ENCODE peak calls at places on chromosomes 11 and 22, in four cellular contexts. U is heart right ventricle, R is Calu3, L is AG09319. T is an unnamed sample.

GRCh38 chr11:76266269-76266668 is 60.0 kb upstream of the WNT11 start:
- DNase-seq in R (peak; percentile 40), U (no peak), L (peak; percentile 27), T (no peak)

GRCh38 chr11:617912-618682 is 2.3 kb upstream of the IRF7 start:
- DNase-seq in R (no peak), U (no peak), L (no peak), T (no peak)

GRCh38 chr11:1219446-1219835 is 3.4 kb upstream of the MUC5B start:
- DNase-seq in R (no peak), U (peak; percentile 4), L (no peak), T (no peak)

GRCh38 chr11:1656061-1656441 is 26.5 kb downstream of the KRTAP5-5 start:
- DNase-seq in R (no peak), U (no peak), L (no peak), T (no peak)

GRCh38 chr11:85723088-85723487 is 37.1 kb upstream of the CCDC89 start:
- DNase-seq in L (no peak), U (no peak), R (peak; percentile 8), T (no peak)

GRCh38 chr11:93169143-93169542 is 28.6 kb downstream of the SLC36A4 start:
- DNase-seq in L (no peak), U (no peak), R (no peak), T (no peak)

GRCh38 chr11:16154715-16155396 is 201.5 kb downstream of the SOX6 start:
- DNase-seq in R (peak; percentile 69), U (no peak), L (no peak), T (no peak)

GRCh38 chr11:134659882-134660281 is 247.8 kb upstream of the B3GAT1 start:
- DNase-seq in L (no peak), R (no peak), U (no peak), T (no peak)

GRCh38 chr11:128036006-128036405 is 551.4 kb downstream of the ETS1 start:
- DNase-seq in L (no peak), U (no peak), R (no peak), T (no peak)

GRCh38 chr11:128042290-128042751 is 545.0 kb downstream of the ETS1 start:
- DNase-seq in R (no peak), L (no peak), U (no peak), T (no peak)

GRCh38 chr11:128036556-128037093 is 550.7 kb downstream of the ETS1 start:
- DNase-seq in R (no peak), U (no peak), L (no peak), T (no peak)

GRCh38 chr11:128040603-128041002 is 546.8 kb downstream of the ETS1 start:
- DNase-seq in R (no peak), U (no peak), L (no peak), T (no peak)

GRCh38 chr11:128039140-128040021 is 548.0 kb downstream of the ETS1 start:
- DNase-seq in L (peak; percentile 91), U (peak; percentile 21), R (peak; percentile 45), T (no peak)
- TF ChIP-seq CTCF in L (peak; percentile 12), U (no peak), R (no peak), T (no peak)

DNA sequence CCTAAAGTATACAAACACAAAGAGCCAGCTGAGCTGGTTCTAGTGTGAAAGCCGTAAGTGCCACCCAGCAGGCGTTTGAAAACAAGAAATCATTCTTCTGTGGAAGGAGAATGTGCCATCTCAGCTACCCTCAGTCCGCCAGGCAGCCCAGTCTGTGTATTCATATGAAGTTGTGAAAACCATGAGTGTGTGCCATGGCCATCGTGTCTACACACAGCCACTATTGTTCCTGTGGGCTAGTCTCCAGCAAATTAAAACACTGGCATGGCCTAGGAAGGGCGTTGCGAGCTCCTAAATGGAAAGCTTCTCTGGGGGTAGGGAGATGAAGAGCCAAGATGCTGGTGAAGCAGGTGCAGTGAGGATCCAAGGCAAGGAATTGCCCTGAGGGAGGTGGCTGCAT is 51.5 kb upstream of the HORMAD2 start:
- DNase-seq in L (no peak), U (no peak), R (no peak), T (no peak)
- TF ChIP-seq CTCF in L (no peak), U (no peak), R (no peak), T (no peak)

DNA sequence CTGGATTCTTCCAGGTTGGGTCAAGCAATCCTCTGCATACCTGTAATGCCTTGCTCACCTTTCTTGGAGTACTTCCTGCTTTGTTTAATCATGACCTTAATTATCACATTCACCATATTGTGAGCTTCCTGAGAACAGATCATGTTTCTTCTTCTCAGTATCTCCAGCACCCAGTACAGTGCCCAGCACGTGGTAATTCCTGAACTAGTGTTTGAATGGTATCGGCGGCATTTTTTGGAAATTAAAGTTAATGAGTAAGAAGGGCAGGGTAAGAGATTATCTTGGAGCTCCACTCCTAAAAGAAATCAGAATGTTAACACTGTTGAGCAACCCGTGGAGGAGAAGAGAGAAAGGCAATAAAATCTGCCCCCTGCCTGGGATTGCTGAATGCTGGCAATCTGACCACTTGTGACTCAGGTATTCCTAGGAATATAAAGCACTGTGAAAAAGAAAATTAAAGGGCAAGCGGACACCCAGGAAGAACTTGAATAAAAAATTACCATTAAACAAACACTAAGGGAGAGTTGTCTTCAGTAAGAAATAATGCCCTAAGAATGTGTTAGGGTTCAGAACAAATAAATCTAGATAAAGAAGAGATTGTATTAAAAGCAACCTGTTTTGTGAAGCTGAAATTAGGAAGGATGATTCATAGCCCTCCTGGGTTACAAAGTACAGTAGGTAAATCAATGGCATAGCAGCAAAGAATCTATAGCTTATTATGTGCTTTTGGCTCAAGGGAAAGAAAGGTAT is 92.9 kb downstream of the PDHX start:
- DNase-seq in R (peak; percentile 81), U (no peak), L (no peak), T (no peak)
- TF ChIP-seq CTCF in R (no peak), U (no peak), L (no peak), T (no peak)

DNA sequence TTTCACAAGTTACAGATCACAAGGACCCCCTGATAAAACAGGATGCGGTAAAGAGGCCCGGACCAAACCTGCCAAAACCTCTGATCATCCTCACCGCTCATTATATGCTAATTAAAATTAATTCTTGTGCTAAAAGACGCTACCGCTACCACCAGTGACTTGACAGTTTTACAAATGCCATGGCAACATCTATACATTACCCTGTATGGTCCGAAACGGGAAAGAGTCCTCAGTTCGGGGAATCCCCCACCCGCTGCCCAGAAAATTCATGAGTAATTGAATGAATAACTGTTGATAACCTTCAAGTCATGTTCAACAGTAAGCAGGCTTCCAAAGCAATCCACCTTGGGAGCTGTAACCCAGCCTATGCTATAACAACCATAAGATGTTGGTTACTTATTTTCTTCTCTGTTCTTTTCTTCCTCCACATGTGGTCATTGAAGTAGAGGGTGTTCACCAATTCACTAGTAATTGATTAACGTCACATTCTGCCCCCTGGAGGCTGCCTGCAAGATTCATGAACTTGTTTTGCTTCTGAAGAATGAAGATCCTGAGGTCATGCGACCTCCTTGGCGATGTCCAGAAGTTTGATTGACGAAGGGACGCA is 20.6 kb downstream of the APOBEC3H start:
- DNase-seq in L (peak; percentile 18), U (no peak), R (peak; percentile 81), T (no peak)
- TF ChIP-seq CTCF in L (peak; percentile 49), U (peak; percentile 8), R (peak; percentile 61), T (peak; percentile 41)

DNA sequence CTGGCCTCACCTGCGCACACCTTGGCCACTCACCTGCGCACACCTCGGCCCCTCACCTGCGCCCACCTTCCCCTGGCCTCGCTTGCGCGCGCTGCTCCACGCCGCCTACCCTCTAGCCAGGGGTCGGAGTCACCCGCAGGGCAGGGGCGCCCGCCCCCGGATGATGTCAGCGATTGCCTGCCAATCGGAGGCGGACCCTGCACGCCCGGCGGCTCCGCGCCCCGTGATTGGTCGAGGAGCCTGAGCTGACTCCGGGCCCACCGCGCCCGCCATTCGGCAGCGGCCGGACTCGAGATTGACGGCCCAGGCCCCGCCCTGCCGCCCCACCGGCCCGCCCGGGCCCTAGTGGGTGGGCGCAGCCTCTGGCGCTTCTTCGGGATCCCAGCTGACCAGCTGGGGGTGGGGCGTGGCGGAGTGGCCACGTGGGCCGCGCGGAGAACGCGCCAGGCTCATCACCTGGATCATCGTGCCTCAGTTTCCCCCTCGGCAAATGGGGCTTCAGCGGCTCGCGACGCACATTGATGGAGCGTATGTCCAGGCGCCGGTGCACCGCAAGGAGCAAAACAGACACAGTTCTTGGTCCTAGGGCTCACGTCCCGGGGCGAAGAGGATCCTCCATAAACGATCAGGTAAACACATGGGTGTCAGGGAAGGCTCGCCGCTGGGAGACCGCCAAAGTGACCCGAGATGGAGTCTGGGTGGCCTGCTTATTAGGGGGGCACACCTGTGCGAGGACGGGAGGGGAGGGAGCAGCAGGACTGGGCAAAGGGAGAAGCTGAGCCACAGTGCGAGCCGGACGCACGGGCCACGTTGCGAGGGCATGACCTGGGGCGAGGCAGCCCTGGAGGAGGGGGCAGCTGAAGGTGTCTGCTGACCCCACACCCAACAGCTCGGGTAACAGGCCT is at the start of gene DHCR7:
- DNase-seq in L (peak; percentile 81), U (peak; percentile 96), R (peak; percentile 98), T (peak; percentile 97)
- TF ChIP-seq CTCF in L (no peak), U (no peak), R (no peak), T (no peak)

DNA sequence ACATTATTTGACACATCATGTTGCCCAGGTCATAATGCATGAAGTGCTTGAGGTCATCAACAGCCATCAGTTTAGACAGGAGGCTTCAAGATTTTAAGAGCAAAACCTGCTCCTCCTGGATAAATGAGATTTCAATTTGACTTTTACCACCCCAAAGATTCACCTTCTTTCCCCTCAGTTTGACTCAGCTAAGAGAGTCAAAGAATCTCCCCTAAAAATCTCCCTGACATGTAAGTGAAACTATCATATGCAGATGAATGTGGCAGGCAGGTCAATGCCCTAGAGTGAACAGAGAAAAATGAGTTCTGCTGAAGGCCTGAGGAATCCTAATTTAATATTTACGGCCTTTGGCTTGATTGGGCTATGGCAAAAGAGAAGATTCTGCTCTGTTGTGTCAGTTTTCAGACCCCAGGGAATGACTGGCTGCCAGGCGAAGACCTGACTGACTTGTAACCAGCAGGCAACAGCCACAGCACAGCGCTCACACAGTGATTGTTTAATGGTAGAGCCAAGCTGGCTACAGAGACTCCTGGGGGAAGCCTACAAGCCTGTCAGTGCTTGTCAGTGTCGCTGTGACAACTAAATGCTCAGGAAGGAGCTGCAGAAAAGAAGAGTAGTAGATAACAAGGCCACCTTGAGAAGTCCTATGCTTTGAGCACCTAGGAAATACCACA is 491.2 kb upstream of the LRRC4C start:
- DNase-seq in L (no peak), U (no peak), R (no peak), T (no peak)
- TF ChIP-seq CTCF in L (no peak), U (no peak), R (no peak), T (no peak)

GRCh38 chr11:70525466-70525865 is 127.1 kb downstream of the CTTN start:
- DNase-seq in U (no peak), L (no peak), R (no peak), T (no peak)
- TF ChIP-seq CTCF in U (no peak), L (no peak), R (no peak), T (no peak)

DNA sequence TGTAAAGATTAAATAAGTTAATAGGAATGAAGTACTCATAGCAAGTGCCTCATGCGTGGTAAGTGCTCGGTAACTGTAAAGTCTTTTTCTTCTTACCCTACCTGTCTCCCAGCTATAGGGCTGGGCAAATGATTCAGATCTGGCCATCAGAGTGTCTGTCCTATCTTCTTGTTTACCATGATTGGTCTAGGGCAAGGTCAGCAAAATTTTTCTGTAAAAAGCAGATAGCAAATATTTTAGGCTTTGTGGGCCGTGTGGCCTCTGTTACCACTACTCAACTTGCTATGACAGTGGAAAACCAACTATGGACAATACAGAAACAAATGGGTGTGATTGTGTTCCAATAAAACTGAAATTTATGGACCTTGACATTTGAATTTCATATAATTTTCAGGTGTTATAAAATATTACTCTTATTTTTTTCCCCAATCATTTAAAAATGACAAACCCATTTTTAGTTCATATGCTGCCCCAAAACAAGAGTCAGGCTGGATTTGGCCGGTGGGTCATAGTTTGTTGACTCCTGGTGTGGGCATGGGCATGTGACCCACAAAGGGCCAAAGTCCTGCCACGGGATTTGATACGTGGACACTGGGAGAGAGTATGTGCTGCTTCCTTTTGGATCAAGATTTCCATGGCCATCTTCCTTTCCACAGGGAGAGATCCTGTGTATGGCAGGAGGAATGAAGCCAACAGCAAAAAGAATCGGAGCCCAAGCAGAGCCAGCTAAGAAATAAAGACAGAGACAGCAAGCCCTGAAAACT is 26.8 kb upstream of the FZD4 start:
- DNase-seq in U (no peak), L (no peak), R (no peak), T (no peak)
- TF ChIP-seq CTCF in U (no peak), L (no peak), R (no peak), T (no peak)

T was measured in D721Med.